ENCODE peak calls at places on chromosomes 11 and 22, in ten cellular contexts. P is cardiac fibroblast; X is endothelial cell; I is Calu3; L is CD8-positive, alpha-beta T cell; V is GM04504; N is left cardiac atrium; B is naive thymus-derived CD4-positive, alpha-beta T cell; F is NCI-H2171; R is NCI-H1930. Y is an unnamed sample.

GRCh38 chr11:95993438-95994339 is 69.8 kb upstream of the MTMR2 start:
- DNase-seq in B (no peak), F (no peak), X (no peak), I (no peak), V (no peak), L (no peak), P (no peak), R (no peak), N (no peak), Y (no peak)

GRCh38 chr11:31366795-31367194 is 2.7 kb downstream of the DCDC1 start:
- DNase-seq in B (no peak), P (no peak), I (no peak), R (no peak), F (no peak), N (no peak), L (no peak), X (no peak), V (no peak), Y (no peak)

GRCh38 chr11:76935030-76935429 is 74.3 kb downstream of the ACER3 start:
- DNase-seq in B (no peak), L (no peak), R (no peak), F (no peak), P (peak; percentile 12), X (no peak), N (no peak), I (no peak), V (no peak), Y (no peak)

GRCh38 chr11:78967811-78968210 is 393.1 kb upstream of the NARS2 start:
- DNase-seq in R (no peak), F (no peak), B (no peak), P (no peak), V (no peak), L (no peak), X (no peak), N (no peak), I (no peak), Y (no peak)

GRCh38 chr22:19816372-19817119 is 38.1 kb downstream of the GNB1L start:
- DNase-seq in F (no peak), X (no peak), L (no peak), B (no peak), R (no peak), P (no peak), V (no peak), N (no peak), I (no peak), Y (no peak)

GRCh38 chr11:130020323-130020722 is 17.7 kb upstream of the PRDM10 start:
- DNase-seq in N (no peak), P (no peak), X (no peak), V (no peak), R (no peak), I (no peak), B (no peak), L (no peak), F (no peak), Y (no peak)

GRCh38 chr11:61164610-61165424 is 3.6 kb upstream of the VPS37C start:
- DNase-seq in L (no peak), R (no peak), N (no peak), F (no peak), X (no peak), V (no peak), P (no peak), B (no peak), I (no peak), Y (no peak)

GRCh38 chr22:50582562-50583293 is at the start of gene CHKB:
- DNase-seq in I (peak; percentile 99), L (peak; percentile 98), N (peak; percentile 99), P (peak; percentile 97), F (peak; percentile 98), B (peak; percentile 99), V (peak; percentile 96), X (peak; percentile 99), R (peak; percentile 98), Y (peak; percentile 97)

GRCh38 chr11:17760102-17761029 is 25.8 kb downstream of the KCNC1 start:
- DNase-seq in P (peak; percentile 53), R (peak; percentile 29), X (peak; percentile 74), L (no peak), I (peak; percentile 70), V (peak; percentile 8), N (peak; percentile 37), F (no peak), B (no peak), Y (no peak)

GRCh38 chr11:122681731-122682130 is 26.2 kb downstream of the UBASH3B start:
- DNase-seq in L (no peak), I (no peak), R (no peak), X (no peak), N (no peak), V (no peak), F (no peak), P (no peak), B (no peak), Y (peak; percentile 89)

GRCh38 chr11:66071326-66071870 is 1.3 kb downstream of the PACS1 start:
- DNase-seq in P (peak; percentile 31), F (no peak), V (no peak), B (peak; percentile 39), R (no peak), L (no peak), I (no peak), X (no peak), N (no peak), Y (no peak)

GRCh38 chr22:27576815-27577564 is 224.6 kb downstream of the MN1 start:
- DNase-seq in I (no peak), R (no peak), P (peak; percentile 85), B (no peak), V (no peak), X (peak; percentile 13), F (no peak), N (peak; percentile 34), L (no peak), Y (no peak)

GRCh38 chr11:67120881-67121710 is 2.0 kb downstream of the KDM2A start:
- DNase-seq in L (no peak), I (no peak), P (peak; percentile 50), V (no peak), B (no peak), F (no peak), X (no peak), R (no peak), N (no peak), Y (peak; percentile 35)

GRCh38 chr11:70270877-70271634 is 566 bp downstream of the PPFIA1 start:
- DNase-seq in B (no peak), F (no peak), X (peak; percentile 60), R (peak; percentile 9), V (no peak), I (peak; percentile 60), P (peak; percentile 56), L (peak; percentile 20), N (peak; percentile 50), Y (no peak)